ENCODE peak calls at places on chromosomes 13 and 19, in nine cellular contexts. J, M, W, X, B, Y, G, Z and F are unnamed samples.
A peak's percentile ranks its signal among the peaks of the same experiment; 100 is the strongest.

GRCh38 chr19:19040417-19040816 is 7.0 kb downstream of the ARMC6 start:
- DNase-seq in J (no peak), M (peak; percentile 68), W (no peak), X (no peak), B (peak; percentile 96), Y (no peak), G (peak; percentile 65), Z (no peak), F (no peak)

GRCh38 chr19:11480081-11480926 is 542 bp downstream of the ELAVL3 start:
- DNase-seq in J (no peak), M (no peak), W (no peak), X (no peak), B (no peak), Y (no peak), G (no peak), Z (peak; percentile 78), F (no peak)

GRCh38 chr19:55441692-55442321 is 1.3 kb downstream of the SHISA7 start:
- DNase-seq in J (peak; percentile 78), M (no peak), W (no peak), X (no peak), B (no peak), Y (peak; percentile 19), G (no peak), Z (no peak), F (peak; percentile 62)

GRCh38 chr13:77537302-77537919 is 1.9 kb downstream of the SCEL start:
- DNase-seq in J (no peak), M (no peak), W (no peak), X (no peak), B (no peak), Y (no peak), G (peak; percentile 39), Z (no peak), F (no peak)

GRCh38 chr13:32988588-32989256 is 27.5 kb upstream of the KL start:
- DNase-seq in J (no peak), M (no peak), W (no peak), X (no peak), B (no peak), Y (no peak), G (no peak), Z (no peak), F (no peak)

GRCh38 chr13:21674271-21675009 is 3.6 kb downstream of the FGF9 start:
- DNase-seq in J (peak; percentile 27), M (peak; percentile 37), W (peak; percentile 39), X (no peak), B (no peak), Y (peak; percentile 31), G (no peak), Z (peak; percentile 64), F (peak; percentile 10)

GRCh38 chr13:51538626-51539179 is 45.6 kb upstream of the WDFY2 start:
- DNase-seq in J (no peak), M (no peak), W (no peak), X (no peak), B (no peak), Y (no peak), G (no peak), Z (no peak), F (no peak)

GRCh38 chr13:105991131-105991530 is 544.3 kb downstream of the EFNB2 start:
- DNase-seq in J (no peak), M (no peak), W (no peak), X (no peak), B (no peak), Y (no peak), G (no peak), Z (no peak), F (no peak)

GRCh38 chr13:48334534-48335127 is 31.1 kb downstream of the RB1 start:
- DNase-seq in J (no peak), M (no peak), W (no peak), X (no peak), B (peak; percentile 64), Y (no peak), G (peak; percentile 39), Z (no peak), F (no peak)

GRCh38 chr19:29478578-29479565 is 46.9 kb upstream of the VSTM2B start:
- DNase-seq in J (peak; percentile 91), M (no peak), W (peak; percentile 43), X (no peak), B (no peak), Y (no peak), G (no peak), Z (peak; percentile 74), F (peak; percentile 30)

GRCh38 chr13:79987323-79987722 is 353.6 kb downstream of the SPRY2 start:
- DNase-seq in J (no peak), M (no peak), W (no peak), X (no peak), B (no peak), Y (no peak), G (no peak), Z (no peak), F (no peak)

GRCh38 chr19:56162258-56162657 is 13.6 kb upstream of the GALP start:
- DNase-seq in J (no peak), M (no peak), W (no peak), X (no peak), B (peak; percentile 52), Y (no peak), G (peak; percentile 26), Z (no peak), F (no peak)

GRCh38 chr13:53028063-53028462 is 550 bp upstream of the OLFM4 start:
- DNase-seq in J (no peak), M (no peak), W (no peak), X (no peak), B (no peak), Y (no peak), G (no peak), Z (no peak), F (no peak)

GRCh38 chr13:85366759-85367417 is 432.3 kb downstream of the SLITRK6 start:
- DNase-seq in J (no peak), M (no peak), W (no peak), X (no peak), B (peak; percentile 39), Y (no peak), G (peak; percentile 17), Z (no peak), F (no peak)

GRCh38 chr19:33946535-33947323 is 150.1 kb downstream of the KCTD15 start:
- DNase-seq in J (no peak), M (no peak), W (no peak), X (no peak), B (no peak), Y (no peak), G (no peak), Z (no peak), F (no peak)

GRCh38 chr19:18932216-18932841 is 8.7 kb downstream of the HOMER3 start:
- DNase-seq in J (peak; percentile 97), M (no peak), W (peak; percentile 91), X (peak; percentile 69), B (peak; percentile 36), Y (peak; percentile 84), G (peak; percentile 35), Z (peak; percentile 89), F (no peak)

GRCh38 chr13:113086991-113087922 is 18.3 kb upstream of the F7 start:
- DNase-seq in J (no peak), M (no peak), W (no peak), X (no peak), B (no peak), Y (no peak), G (no peak), Z (peak; percentile 10), F (no peak)

GRCh38 chr19:2150794-2151338 is 500 bp downstream of the AP3D1 start:
- DNase-seq in J (no peak), M (no peak), W (no peak), X (no peak), B (no peak), Y (peak; percentile 24), G (no peak), Z (peak; percentile 42), F (no peak)

GRCh38 chr19:41626877-41627276 is at the start of gene CEACAM4:
- DNase-seq in J (no peak), M (no peak), W (no peak), X (no peak), B (no peak), Y (no peak), G (no peak), Z (no peak), F (no peak)

GRCh38 chr19:23817519-23817918 is 58.8 kb upstream of the ZNF681 start:
- DNase-seq in J (peak; percentile 47), M (no peak), W (no peak), X (no peak), B (peak; percentile 8), Y (peak; percentile 32), G (peak; percentile 14), Z (peak; percentile 53), F (no peak)

GRCh38 chr19:35115538-35115951 is at the start of gene FXYD3:
- DNase-seq in J (no peak), M (no peak), W (no peak), X (no peak), B (no peak), Y (no peak), G (no peak), Z (no peak), F (no peak)

GRCh38 chr19:22882797-22883196 is 50.7 kb downstream of the ZNF723 start:
- DNase-seq in J (peak; percentile 2), M (peak; percentile 35), W (no peak), X (no peak), B (peak; percentile 34), Y (no peak), G (peak; percentile 5), Z (no peak), F (no peak)

GRCh38 chr19:46428278-46429141 is at the start of gene PNMA8C:
- DNase-seq in J (peak; percentile 86), M (no peak), W (peak; percentile 89), X (peak; percentile 20), B (peak; percentile 53), Y (peak; percentile 32), G (peak; percentile 61), Z (peak; percentile 90), F (no peak)

GRCh38 chr19:31518626-31519025 is 169.4 kb upstream of the TSHZ3 start:
- DNase-seq in J (peak; percentile 40), M (no peak), W (no peak), X (no peak), B (no peak), Y (no peak), G (no peak), Z (no peak), F (no peak)

GRCh38 chr13:101698400-101698799 is 245.9 kb downstream of the ITGBL1 start:
- DNase-seq in J (no peak), M (no peak), W (no peak), X (no peak), B (no peak), Y (no peak), G (no peak), Z (no peak), F (no peak)

GRCh38 chr19:30224689-30225606 is 147.2 kb upstream of the ZNF536 start:
- DNase-seq in J (peak; percentile 19), M (no peak), W (no peak), X (no peak), B (no peak), Y (no peak), G (no peak), Z (peak; percentile 50), F (no peak)

GRCh38 chr13:44715287-44716224 is 139.4 kb upstream of the TSC22D1 start:
- DNase-seq in J (no peak), M (no peak), W (no peak), X (no peak), B (no peak), Y (no peak), G (peak; percentile 35), Z (no peak), F (no peak)

GRCh38 chr19:56477429-56478338 is 539 bp upstream of the ZNF667 start:
- DNase-seq in J (peak; percentile 93), M (peak; percentile 85), W (peak; percentile 90), X (no peak), B (peak; percentile 94), Y (peak; percentile 3), G (peak; percentile 93), Z (peak; percentile 95), F (peak; percentile 39)

GRCh38 chr13:24225930-24226329 is 65.4 kb downstream of the SPATA13 start:
- DNase-seq in J (peak; percentile 47), M (no peak), W (no peak), X (no peak), B (no peak), Y (no peak), G (no peak), Z (no peak), F (no peak)

GRCh38 chr13:94345374-94346195 is 133.9 kb downstream of the DCT start:
- DNase-seq in J (no peak), M (no peak), W (no peak), X (no peak), B (peak; percentile 70), Y (no peak), G (peak; percentile 45), Z (no peak), F (peak; percentile 42)

GRCh38 chr13:41544824-41545707 is 87.7 kb downstream of the RGCC start:
- DNase-seq in J (no peak), M (no peak), W (no peak), X (no peak), B (no peak), Y (no peak), G (peak; percentile 81), Z (no peak), F (no peak)